ENCODE peak calls at places on chromosome 13, in six cellular contexts. M, S, N, Q, X and K are unnamed samples. For H3K9me3, the result is how much of the 10 kb centered on the place peaks cover.

GRCh38 chr13:103063376-103063775 is 2.8 kb downstream of the SLC10A2 start:
- DNase-seq in M (no peak), S (no peak), N (no peak), Q (no peak), X (no peak), K (no peak)

GRCh38 chr13:41268764-41269163 is 5.4 kb upstream of the MTRF1 start:
- DNase-seq in M (no peak), S (no peak), N (no peak), Q (no peak), X (peak), K (no peak)

GRCh38 chr13:110838867-110839538 is 75.9 kb downstream of the ANKRD10 start:
- DNase-seq in M (no peak), S (no peak), N (no peak), Q (no peak), X (no peak), K (no peak)

GRCh38 chr13:26914624-26915023 is 154.0 kb upstream of the GPR12 start:
- DNase-seq in M (no peak), S (no peak), N (no peak), Q (no peak), X (no peak), K (no peak)

GRCh38 chr13:46492946-46493345 is 60.0 kb upstream of the LRCH1 start:
- DNase-seq in M (no peak), S (peak), N (no peak), Q (no peak), X (peak), K (peak)

GRCh38 chr13:67619987-67620386 is 389.9 kb upstream of the PCDH9 start:
- DNase-seq in M (no peak), S (no peak), N (peak), Q (no peak), X (no peak), K (no peak)

GRCh38 chr13:100403675-100404074 is 184.9 kb downstream of the GGACT start:
- DNase-seq in M (no peak), S (no peak), N (no peak), Q (no peak), X (no peak), K (no peak)

GRCh38 chr13:38900188-38900587 is 90.4 kb downstream of the STOML3 start:
- DNase-seq in M (no peak), S (no peak), N (no peak), Q (no peak), X (no peak), K (no peak)

GRCh38 chr13:44274838-44275237 is 98.8 kb upstream of the SERP2 start:
- DNase-seq in M (no peak), S (no peak), N (no peak), Q (no peak), X (no peak), K (no peak)

GRCh38 chr13:44874886-44875630 is 114.2 kb downstream of the NUFIP1 start:
- DNase-seq in M (no peak), S (no peak), N (no peak), Q (no peak), X (no peak), K (no peak)

GRCh38 chr13:112777637-112778406 is 88.0 kb downstream of the ATP11A start:
- DNase-seq in M (no peak), S (no peak), N (no peak), Q (no peak), X (no peak), K (no peak)

GRCh38 chr13:79423801-79424642 is 18.0 kb upstream of the RBM26 start:
- DNase-seq in M (no peak), S (no peak), N (peak), Q (no peak), X (peak), K (no peak)

GRCh38 chr13:34361528-34361927 is 543.6 kb downstream of the RFC3 start:
- DNase-seq in M (no peak), S (no peak), N (no peak), Q (no peak), X (no peak), K (no peak)

GRCh38 chr13:77298403-77298802 is 28.5 kb downstream of the MYCBP2 start:
- DNase-seq in M (no peak), S (no peak), N (no peak), Q (no peak), X (no peak), K (no peak)

GRCh38 chr13:94305033-94305432 is 174.4 kb downstream of the DCT start:
- DNase-seq in M (no peak), S (no peak), N (no peak), Q (no peak), X (no peak), K (no peak)
- H3K27ac ChIP-seq in M (no peak), S (no peak), N (no peak), Q (no peak), X (no peak), K (no peak)

DNA sequence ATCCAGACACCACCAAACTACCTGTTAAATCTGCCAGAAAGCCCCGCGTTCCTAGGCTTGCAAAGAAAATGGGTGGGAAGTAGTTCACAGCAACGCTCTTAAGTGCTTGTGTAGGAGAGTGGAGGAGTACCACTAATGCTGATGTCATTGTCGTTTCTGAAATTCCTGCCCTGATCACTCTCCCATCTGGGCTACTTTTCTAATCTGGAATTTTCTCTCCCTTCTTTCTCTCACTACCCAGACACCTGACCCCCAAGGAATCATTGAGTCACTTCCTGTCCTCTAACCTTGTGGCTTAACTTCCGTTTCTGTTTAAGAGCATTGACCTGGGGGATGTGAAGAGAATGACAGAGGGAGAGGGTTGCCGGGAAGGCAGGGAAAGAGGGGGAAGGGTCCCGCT is 98.7 kb downstream of the STARD13 start:
- DNase-seq in M (no peak), S (no peak), N (no peak), Q (peak), X (no peak), K (no peak)
- H3K9me3 ChIP-seq in M (under half), S (under half), N (under half), Q (under half), X (under half), K (under half)

GRCh38 chr13:75762066-75762937 is 126.2 kb downstream of the LMO7 start:
- DNase-seq in M (peak), S (no peak), N (no peak), Q (no peak), X (peak), K (peak)

GRCh38 chr13:75759531-75759930 is 123.4 kb downstream of the LMO7 start:
- DNase-seq in M (no peak), S (no peak), N (no peak), Q (no peak), X (no peak), K (no peak)

GRCh38 chr13:75762967-75763366 is 126.8 kb downstream of the LMO7 start:
- DNase-seq in M (no peak), S (no peak), N (no peak), Q (no peak), X (no peak), K (no peak)

GRCh38 chr13:75760182-75760981 is 124.3 kb downstream of the LMO7 start:
- DNase-seq in M (peak), S (peak), N (no peak), Q (no peak), X (peak), K (no peak)

GRCh38 chr13:75761373-75761772 is 125.2 kb downstream of the LMO7 start:
- DNase-seq in M (no peak), S (no peak), N (no peak), Q (no peak), X (peak), K (no peak)
- H3K27ac ChIP-seq in M (peak), S (peak), N (no peak), Q (no peak), X (peak), K (no peak)

GRCh38 chr13:21945195-21945594 is 274.3 kb downstream of the FGF9 start:
- DNase-seq in M (no peak), S (no peak), N (no peak), Q (no peak), X (no peak), K (no peak)
- H3K9me3 ChIP-seq in M (under half), S (under half), N (under half), Q (under half), X (under half), K (under half)

GRCh38 chr13:36420437-36420891 is 11.8 kb upstream of the CCNA1 start:
- DNase-seq in M (peak), S (peak), N (peak), Q (peak), X (peak), K (peak)
- H3K27ac ChIP-seq in M (no peak), S (no peak), N (no peak), Q (no peak), X (no peak), K (no peak)